ENCODE peak calls at places on chromosomes 3 and 15, in eight cellular contexts. One of them, this sample, is unnamed.
A peak's percentile ranks its signal among the peaks of the same experiment; 100 is the strongest.

GRCh38 chr3:196650740-196651311 is 11.3 kb downstream of the NRROS start:
- DNase-seq in uterus: peak; percentile 33
- DNase-seq in fibroblast of lung: peak; percentile 98
- DNase-seq in left ventricle myocardium inferior: peak; percentile 30
- DNase-seq in tibial artery: peak; percentile 75
- DNase-seq in A549: peak; percentile 88
- DNase-seq in cardiac muscle cell: no peak
- DNase-seq in right atrium auricular region: peak; percentile 76
- DNase-seq in this sample: peak; percentile 69

GRCh38 chr15:77959094-77959879 is 118.2 kb downstream of the TBC1D2B start:
- DNase-seq in uterus: peak; percentile 82
- DNase-seq in A549: peak; percentile 96
- DNase-seq in left ventricle myocardium inferior: peak; percentile 79
- DNase-seq in right atrium auricular region: peak; percentile 83
- DNase-seq in cardiac muscle cell: peak; percentile 79
- DNase-seq in tibial artery: peak; percentile 63
- DNase-seq in fibroblast of lung: peak; percentile 46
- DNase-seq in this sample: peak; percentile 96

GRCh38 chr15:29870495-29871151 is 48.4 kb upstream of the TJP1 start:
- DNase-seq in cardiac muscle cell: peak; percentile 32
- DNase-seq in left ventricle myocardium inferior: peak; percentile 62
- DNase-seq in tibial artery: no peak
- DNase-seq in uterus: peak; percentile 40
- DNase-seq in fibroblast of lung: no peak
- DNase-seq in A549: no peak
- DNase-seq in right atrium auricular region: no peak
- DNase-seq in this sample: no peak

GRCh38 chr15:64894395-64895056 is 17.2 kb upstream of the ANKDD1A start:
- DNase-seq in tibial artery: no peak
- DNase-seq in A549: no peak
- DNase-seq in right atrium auricular region: no peak
- DNase-seq in left ventricle myocardium inferior: no peak
- DNase-seq in cardiac muscle cell: no peak
- DNase-seq in fibroblast of lung: no peak
- DNase-seq in uterus: no peak
- DNase-seq in this sample: no peak

GRCh38 chr3:73621388-73621787 is 3.4 kb downstream of the PDZRN3 start:
- DNase-seq in left ventricle myocardium inferior: peak; percentile 25
- DNase-seq in right atrium auricular region: no peak
- DNase-seq in tibial artery: no peak
- DNase-seq in uterus: no peak
- DNase-seq in cardiac muscle cell: no peak
- DNase-seq in A549: no peak
- DNase-seq in fibroblast of lung: no peak
- DNase-seq in this sample: no peak

GRCh38 chr15:63869371-63870042 is 35.8 kb upstream of the HERC1 start:
- DNase-seq in cardiac muscle cell: no peak
- DNase-seq in left ventricle myocardium inferior: no peak
- DNase-seq in tibial artery: no peak
- DNase-seq in A549: no peak
- DNase-seq in fibroblast of lung: no peak
- DNase-seq in uterus: no peak
- DNase-seq in right atrium auricular region: no peak
- DNase-seq in this sample: no peak

GRCh38 chr3:113002676-113003075 is 11.9 kb downstream of the GTPBP8 start:
- DNase-seq in cardiac muscle cell: no peak
- DNase-seq in fibroblast of lung: no peak
- DNase-seq in uterus: no peak
- DNase-seq in A549: no peak
- DNase-seq in right atrium auricular region: no peak
- DNase-seq in left ventricle myocardium inferior: no peak
- DNase-seq in tibial artery: no peak
- DNase-seq in this sample: no peak

GRCh38 chr15:78907577-78907976 is 34.9 kb downstream of the MORF4L1 start:
- DNase-seq in right atrium auricular region: no peak
- DNase-seq in tibial artery: no peak
- DNase-seq in uterus: no peak
- DNase-seq in A549: no peak
- DNase-seq in fibroblast of lung: no peak
- DNase-seq in cardiac muscle cell: peak; percentile 53
- DNase-seq in left ventricle myocardium inferior: no peak
- DNase-seq in this sample: no peak

GRCh38 chr3:192904632-192905289 is 12.9 kb downstream of the MB21D2 start:
- DNase-seq in fibroblast of lung: peak; percentile 47
- DNase-seq in cardiac muscle cell: no peak
- DNase-seq in uterus: no peak
- DNase-seq in right atrium auricular region: no peak
- DNase-seq in A549: no peak
- DNase-seq in left ventricle myocardium inferior: no peak
- DNase-seq in tibial artery: no peak
- DNase-seq in this sample: no peak
- H3K4me1 ChIP-seq in fibroblast of lung: peaks cover 13% of the 10 kb centered on the region
- H3K4me1 ChIP-seq in cardiac muscle cell: no peaks in the 10 kb centered on the region
- H3K4me1 ChIP-seq in uterus: no peaks in the 10 kb centered on the region
- H3K4me1 ChIP-seq in right atrium auricular region: peaks cover under 1% of the 10 kb centered on the region
- H3K4me1 ChIP-seq in A549: peaks cover 46% of the 10 kb centered on the region
- H3K4me1 ChIP-seq in left ventricle myocardium inferior: peaks cover 18% of the 10 kb centered on the region
- H3K4me1 ChIP-seq in tibial artery: peaks cover 8% of the 10 kb centered on the region
- H3K4me1 ChIP-seq in this sample: no peaks in the 10 kb centered on the region

GRCh38 chr15:85587707-85588441 is 206.9 kb downstream of the KLHL25 start:
- DNase-seq in cardiac muscle cell: no peak
- DNase-seq in left ventricle myocardium inferior: no peak
- DNase-seq in A549: no peak
- DNase-seq in right atrium auricular region: no peak
- DNase-seq in fibroblast of lung: peak; percentile 89
- DNase-seq in uterus: no peak
- DNase-seq in tibial artery: no peak
- DNase-seq in this sample: no peak

GRCh38 chr15:85582719-85583089 is 202.3 kb downstream of the AKAP13 start:
- DNase-seq in tibial artery: peak; percentile 59
- DNase-seq in fibroblast of lung: peak; percentile 64
- DNase-seq in right atrium auricular region: peak; percentile 85
- DNase-seq in cardiac muscle cell: no peak
- DNase-seq in A549: no peak
- DNase-seq in left ventricle myocardium inferior: peak; percentile 55
- DNase-seq in uterus: peak; percentile 55
- DNase-seq in this sample: peak; percentile 73

GRCh38 chr15:85582076-85582718 is 201.8 kb downstream of the AKAP13 start:
- DNase-seq in left ventricle myocardium inferior: no peak
- DNase-seq in uterus: peak; percentile 42
- DNase-seq in tibial artery: peak; percentile 60
- DNase-seq in cardiac muscle cell: no peak
- DNase-seq in A549: no peak
- DNase-seq in fibroblast of lung: peak; percentile 58
- DNase-seq in right atrium auricular region: peak; percentile 79
- DNase-seq in this sample: no peak

GRCh38 chr15:85583404-85584390 is 203.3 kb downstream of the AKAP13 start:
- DNase-seq in cardiac muscle cell: no peak
- DNase-seq in left ventricle myocardium inferior: peak; percentile 38
- DNase-seq in right atrium auricular region: peak; percentile 90
- DNase-seq in uterus: no peak
- DNase-seq in fibroblast of lung: peak; percentile 70
- DNase-seq in tibial artery: no peak
- DNase-seq in A549: no peak
- DNase-seq in this sample: peak; percentile 76

DNA sequence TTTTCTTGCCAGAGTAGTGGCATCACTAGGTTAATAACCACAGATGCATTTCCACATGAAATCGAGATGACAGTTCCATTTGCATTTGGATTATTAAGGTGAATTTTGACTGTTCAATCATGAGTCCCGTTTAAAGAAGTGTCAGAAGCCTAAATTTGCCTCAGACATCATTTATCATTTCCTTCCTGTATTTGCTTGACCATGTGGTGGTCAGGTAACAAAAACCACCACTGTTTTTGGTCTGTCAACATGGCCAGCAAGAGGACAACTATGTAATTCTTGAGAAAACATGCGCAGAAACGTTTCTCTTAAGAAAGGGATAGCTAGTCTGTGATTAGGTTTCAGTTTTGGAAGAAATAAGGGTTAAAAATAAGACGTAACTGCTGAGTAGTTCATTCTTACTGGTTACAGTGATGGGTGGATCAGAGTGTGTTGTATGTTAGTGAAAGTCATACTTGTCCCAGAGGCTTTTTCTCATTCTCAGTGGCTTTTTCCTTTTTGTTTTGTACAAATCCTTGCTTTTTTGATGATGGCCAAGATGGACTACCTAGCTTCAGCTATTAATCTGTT is 204.5 kb downstream of the AKAP13 start:
- DNase-seq in right atrium auricular region: no peak
- DNase-seq in A549: no peak
- DNase-seq in left ventricle myocardium inferior: no peak
- DNase-seq in fibroblast of lung: no peak
- DNase-seq in uterus: no peak
- DNase-seq in tibial artery: no peak
- DNase-seq in cardiac muscle cell: no peak
- DNase-seq in this sample: no peak
- H3K4me1 ChIP-seq in right atrium auricular region: peaks cover 78% of the 10 kb centered on the region
- H3K4me1 ChIP-seq in A549: peaks cover 95% of the 10 kb centered on the region
- H3K4me1 ChIP-seq in left ventricle myocardium inferior: peaks cover 98% of the 10 kb centered on the region
- H3K4me1 ChIP-seq in fibroblast of lung: peaks cover 6% of the 10 kb centered on the region
- H3K4me1 ChIP-seq in uterus: peaks cover 13% of the 10 kb centered on the region
- H3K4me1 ChIP-seq in tibial artery: peaks cover 54% of the 10 kb centered on the region
- H3K4me1 ChIP-seq in cardiac muscle cell: peaks cover 45% of the 10 kb centered on the region
- H3K4me1 ChIP-seq in this sample: peaks cover 94% of the 10 kb centered on the region

DNA sequence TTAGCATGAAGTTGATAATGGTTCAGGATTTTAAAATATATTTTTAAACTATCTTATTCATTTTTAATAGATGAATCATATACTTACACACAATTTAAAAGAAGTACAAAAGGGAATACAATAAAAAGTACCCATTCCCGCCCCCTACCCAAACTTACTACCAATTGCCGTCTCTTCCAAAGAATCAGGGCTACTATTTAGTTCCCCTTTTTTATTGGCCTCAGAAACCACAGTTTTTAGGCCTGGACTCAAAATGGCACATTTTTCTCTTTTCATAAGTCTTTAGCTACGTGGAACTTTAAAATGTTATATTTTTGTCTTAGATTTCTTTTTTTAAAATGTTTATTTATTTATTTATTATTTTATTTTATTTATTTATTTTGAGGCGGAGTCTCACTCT is 18.0 kb downstream of the LRRK1 start:
- DNase-seq in fibroblast of lung: no peak
- DNase-seq in A549: no peak
- DNase-seq in uterus: no peak
- DNase-seq in right atrium auricular region: no peak
- DNase-seq in left ventricle myocardium inferior: no peak
- DNase-seq in tibial artery: no peak
- DNase-seq in cardiac muscle cell: no peak
- DNase-seq in this sample: no peak
- H3K4me1 ChIP-seq in fibroblast of lung: no peaks in the 10 kb centered on the region
- H3K4me1 ChIP-seq in A549: peaks cover 8% of the 10 kb centered on the region
- H3K4me1 ChIP-seq in uterus: no peaks in the 10 kb centered on the region
- H3K4me1 ChIP-seq in right atrium auricular region: no peaks in the 10 kb centered on the region
- H3K4me1 ChIP-seq in left ventricle myocardium inferior: no peaks in the 10 kb centered on the region
- H3K4me1 ChIP-seq in tibial artery: no peaks in the 10 kb centered on the region
- H3K4me1 ChIP-seq in cardiac muscle cell: no peaks in the 10 kb centered on the region
- H3K4me1 ChIP-seq in this sample: peaks cover 23% of the 10 kb centered on the region

DNA sequence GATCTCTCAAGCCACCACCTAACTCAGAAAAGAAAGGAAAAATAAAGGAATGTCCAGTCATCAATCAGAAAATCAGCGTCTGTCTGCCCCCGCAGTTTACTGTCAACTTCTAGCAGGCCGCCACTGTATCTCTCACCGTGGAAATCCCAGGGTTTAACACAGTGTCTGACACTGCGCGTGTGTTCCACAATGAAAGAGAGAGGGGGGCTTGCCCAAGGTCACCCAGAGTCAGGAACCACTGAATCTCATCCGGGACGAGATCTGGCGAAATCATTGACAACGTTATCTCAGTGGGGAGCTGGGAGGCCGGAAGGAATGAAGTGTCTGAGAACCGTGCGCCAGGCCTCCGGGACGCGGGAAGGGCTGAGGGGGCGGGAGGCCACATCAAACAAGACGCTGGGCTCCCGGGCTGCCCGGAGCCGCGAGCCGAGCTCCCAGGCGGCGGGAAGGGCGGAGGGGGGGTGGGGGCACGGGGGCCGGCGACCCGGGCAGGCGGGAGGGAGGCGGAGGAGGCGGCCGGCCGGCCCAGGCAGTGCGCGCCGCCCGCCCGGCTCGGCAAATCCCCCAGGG is 2.2 kb upstream of the HES1 start:
- DNase-seq in left ventricle myocardium inferior: peak; percentile 75
- DNase-seq in cardiac muscle cell: peak; percentile 66
- DNase-seq in A549: no peak
- DNase-seq in fibroblast of lung: peak; percentile 75
- DNase-seq in uterus: peak; percentile 73
- DNase-seq in right atrium auricular region: peak; percentile 79
- DNase-seq in tibial artery: peak; percentile 55
- DNase-seq in this sample: peak; percentile 84
- H3K4me1 ChIP-seq in left ventricle myocardium inferior: peaks cover 74% of the 10 kb centered on the region
- H3K4me1 ChIP-seq in cardiac muscle cell: peaks cover 38% of the 10 kb centered on the region
- H3K4me1 ChIP-seq in A549: peaks cover 48% of the 10 kb centered on the region
- H3K4me1 ChIP-seq in fibroblast of lung: peaks cover 15% of the 10 kb centered on the region
- H3K4me1 ChIP-seq in uterus: peaks cover 5% of the 10 kb centered on the region
- H3K4me1 ChIP-seq in right atrium auricular region: peaks cover 45% of the 10 kb centered on the region
- H3K4me1 ChIP-seq in tibial artery: peaks cover 56% of the 10 kb centered on the region
- H3K4me1 ChIP-seq in this sample: peaks cover 61% of the 10 kb centered on the region

GRCh38 chr15:35693887-35694286 is 147.9 kb upstream of the DPH6 start:
- DNase-seq in cardiac muscle cell: peak; percentile 58
- DNase-seq in fibroblast of lung: no peak
- DNase-seq in tibial artery: no peak
- DNase-seq in uterus: no peak
- DNase-seq in right atrium auricular region: no peak
- DNase-seq in left ventricle myocardium inferior: no peak
- DNase-seq in A549: no peak
- DNase-seq in this sample: no peak

GRCh38 chr15:35692256-35692867 is 146.4 kb upstream of the DPH6 start:
- DNase-seq in uterus: no peak
- DNase-seq in right atrium auricular region: no peak
- DNase-seq in A549: no peak
- DNase-seq in left ventricle myocardium inferior: no peak
- DNase-seq in cardiac muscle cell: no peak
- DNase-seq in fibroblast of lung: no peak
- DNase-seq in tibial artery: no peak
- DNase-seq in this sample: no peak

GRCh38 chr15:35696767-35697231 is 150.8 kb upstream of the DPH6 start:
- DNase-seq in tibial artery: no peak
- DNase-seq in right atrium auricular region: no peak
- DNase-seq in uterus: no peak
- DNase-seq in fibroblast of lung: peak; percentile 94
- DNase-seq in cardiac muscle cell: no peak
- DNase-seq in A549: peak; percentile 9
- DNase-seq in left ventricle myocardium inferior: no peak
- DNase-seq in this sample: no peak

GRCh38 chr15:35693286-35693685 is 147.3 kb upstream of the DPH6 start:
- DNase-seq in cardiac muscle cell: no peak
- DNase-seq in fibroblast of lung: peak; percentile 78
- DNase-seq in right atrium auricular region: no peak
- DNase-seq in uterus: no peak
- DNase-seq in A549: no peak
- DNase-seq in left ventricle myocardium inferior: no peak
- DNase-seq in tibial artery: no peak
- DNase-seq in this sample: no peak

GRCh38 chr15:35695002-35695401 is 149.0 kb upstream of the DPH6 start:
- DNase-seq in fibroblast of lung: no peak
- DNase-seq in A549: no peak
- DNase-seq in right atrium auricular region: no peak
- DNase-seq in left ventricle myocardium inferior: no peak
- DNase-seq in cardiac muscle cell: no peak
- DNase-seq in tibial artery: no peak
- DNase-seq in uterus: no peak
- DNase-seq in this sample: no peak
- H3K4me1 ChIP-seq in fibroblast of lung: peaks cover 19% of the 10 kb centered on the region
- H3K4me1 ChIP-seq in A549: peaks cover 22% of the 10 kb centered on the region
- H3K4me1 ChIP-seq in right atrium auricular region: peaks cover 75% of the 10 kb centered on the region
- H3K4me1 ChIP-seq in left ventricle myocardium inferior: peaks cover 75% of the 10 kb centered on the region
- H3K4me1 ChIP-seq in cardiac muscle cell: peaks cover 77% of the 10 kb centered on the region
- H3K4me1 ChIP-seq in tibial artery: peaks cover 61% of the 10 kb centered on the region
- H3K4me1 ChIP-seq in uterus: peaks cover 12% of the 10 kb centered on the region
- H3K4me1 ChIP-seq in this sample: peaks cover 7% of the 10 kb centered on the region

This sample was measured in left lung.